ENCODE peak calls at places on chromosomes 11 and 22, in five cellular contexts. B is PC-3, R is kidney, J is adrenal gland, H is fibroblast of lung. K is an unnamed sample.

GRCh38 chr11:46305295-46305694 is 27.8 kb downstream of the CREB3L1 start:
- DNase-seq in J (no peak), B (no peak), H (no peak), R (no peak), K (peak)

GRCh38 chr22:44532466-44533025 is 34.5 kb upstream of the RTL6 start:
- DNase-seq in B (peak), R (no peak), J (no peak), H (no peak), K (no peak)

GRCh38 chr11:47269002-47269828 is 718 bp upstream of the MADD start:
- DNase-seq in R (peak), J (peak), H (peak), B (peak), K (peak)

GRCh38 chr22:30439226-30439625 is 13.7 kb downstream of the MTFP1 start:
- DNase-seq in J (no peak), R (peak), B (no peak), H (no peak), K (no peak)

GRCh38 chr11:46120361-46120710 is 918 bp downstream of the PHF21A start:
- DNase-seq in H (peak), J (no peak), R (peak), B (no peak), K (peak)

GRCh38 chr11:61148016-61148640 is 13.1 kb downstream of the VPS37C start:
- DNase-seq in B (no peak), H (no peak), J (no peak), R (no peak), K (no peak)

GRCh38 chr22:33722817-33723216 is 197.5 kb downstream of the LARGE1 start:
- DNase-seq in J (no peak), H (no peak), B (no peak), R (no peak), K (no peak)

GRCh38 chr11:130550160-130550559 is 101.7 kb downstream of the ADAMTS15 start:
- DNase-seq in R (no peak), B (no peak), H (no peak), J (no peak), K (no peak)

GRCh38 chr11:93908689-93909088 is 58.3 kb upstream of the VSTM5 start:
- DNase-seq in R (no peak), B (peak), H (peak), J (no peak), K (no peak)

GRCh38 chr22:40116496-40117200 is 61.1 kb upstream of the TNRC6B start:
- DNase-seq in B (no peak), R (no peak), J (no peak), H (no peak), K (no peak)

GRCh38 chr11:93568726-93569125 is 25.5 kb upstream of the SMCO4 start:
- DNase-seq in B (no peak), J (no peak), H (no peak), R (no peak), K (no peak)

GRCh38 chr22:39152024-39152510 is 413 bp downstream of the CBX7 start:
- DNase-seq in R (no peak), H (no peak), J (no peak), B (no peak), K (no peak)

GRCh38 chr22:46593211-46593676 is 26.9 kb upstream of the GRAMD4 start:
- DNase-seq in B (no peak), J (no peak), H (peak), R (peak), K (peak)

GRCh38 chr11:88555018-88555828 is 217.7 kb upstream of the CTSC start:
- DNase-seq in B (peak), J (no peak), R (no peak), H (peak), K (no peak)

GRCh38 chr11:100340416-100341323 is 346.4 kb upstream of the ARHGAP42 start:
- DNase-seq in R (no peak), B (no peak), J (no peak), H (peak), K (no peak)

GRCh38 chr11:85787809-85788805 is 22.8 kb downstream of the SYTL2 start:
- DNase-seq in J (no peak), R (no peak), B (peak), H (no peak), K (no peak)

GRCh38 chr11:118915396-118915795 is 10.3 kb downstream of the BCL9L start:
- DNase-seq in B (no peak), H (no peak), J (no peak), R (peak), K (peak)

GRCh38 chr22:42932857-42933782 is 76.0 kb upstream of the ARFGAP3 start:
- DNase-seq in H (peak), B (no peak), R (no peak), J (no peak), K (peak)

GRCh38 chr11:114738954-114739353 is 60.6 kb downstream of the NXPE2 start:
- DNase-seq in B (peak), J (peak), R (no peak), H (peak), K (no peak)

GRCh38 chr11:76445122-76446084 is 585 bp downstream of the EMSY start:
- DNase-seq in R (peak), H (peak), J (peak), B (peak), K (peak)

GRCh38 chr11:118398797-118399564 is 2.4 kb upstream of the ATP5MG start:
- DNase-seq in H (no peak), J (no peak), B (no peak), R (no peak), K (no peak)

GRCh38 chr11:13354335-13354734 is 76.7 kb downstream of the BMAL1 start:
- DNase-seq in J (no peak), R (no peak), H (no peak), B (peak), K (no peak)

GRCh38 chr22:24686280-24686679 is 83.3 kb downstream of the GGT1 start:
- DNase-seq in R (no peak), B (no peak), J (no peak), H (no peak), K (no peak)

GRCh38 chr11:72842126-72842525 is 27.9 kb downstream of the ATG16L2 start:
- DNase-seq in J (no peak), H (peak), B (no peak), R (no peak), K (no peak)

GRCh38 chr11:122668562-122669090 is 13.1 kb downstream of the UBASH3B start:
- DNase-seq in R (no peak), J (no peak), B (peak), H (peak), K (no peak)

GRCh38 chr22:22425783-22426624 is 82.5 kb downstream of the ZNF280B start:
- DNase-seq in B (no peak), J (peak), H (no peak), R (no peak), K (no peak)

GRCh38 chr11:118436639-118437045 is 350 bp downstream of the KMT2A start:
- DNase-seq in R (peak), J (no peak), B (peak), H (peak), K (no peak)

GRCh38 chr22:40418366-40419201 is 48.2 kb downstream of the SGSM3 start:
- DNase-seq in H (no peak), B (no peak), J (no peak), R (peak), K (peak)

GRCh38 chr22:42444060-42444904 is 12.1 kb upstream of the NFAM1 start:
- DNase-seq in R (peak), B (peak), J (peak), H (peak), K (peak)

GRCh38 chr11:20671856-20672546 is 2.6 kb downstream of the NELL1 start:
- DNase-seq in J (no peak), H (no peak), R (no peak), B (peak), K (no peak)

GRCh38 chr22:23598805-23599518 is 18.9 kb upstream of the IGLL1 start:
- DNase-seq in B (no peak), H (no peak), R (no peak), J (no peak), K (no peak)

GRCh38 chr11:70771099-70771885 is 373.0 kb downstream of the CTTN start:
- DNase-seq in R (no peak), J (no peak), H (no peak), B (no peak), K (no peak)

GRCh38 chr22:46086577-46087335 is 63.6 kb upstream of the PPARA start:
- DNase-seq in B (no peak), R (peak), J (peak), H (peak), K (peak)

GRCh38 chr11:29271616-29272015 is 745.2 kb downstream of the KCNA4 start:
- DNase-seq in J (no peak), H (peak), B (no peak), R (no peak), K (no peak)

GRCh38 chr11:36081274-36081945 is 137.5 kb downstream of the LDLRAD3 start:
- DNase-seq in B (no peak), H (no peak), R (no peak), J (no peak), K (no peak)

GRCh38 chr11:33721291-33721840 is 14.9 kb downstream of the CD59 start:
- DNase-seq in H (peak), B (peak), J (no peak), R (no peak), K (no peak)

GRCh38 chr11:36000616-36001190 is 56.8 kb downstream of the LDLRAD3 start:
- DNase-seq in H (no peak), R (no peak), J (no peak), B (peak), K (no peak)

GRCh38 chr11:17257200-17257599 is 19.3 kb upstream of the NUCB2 start:
- DNase-seq in H (peak), B (peak), J (no peak), R (no peak), K (no peak)

GRCh38 chr11:69907611-69908010 is 88.4 kb upstream of the FGF3 start:
- DNase-seq in J (no peak), H (no peak), B (no peak), R (peak), K (no peak)

GRCh38 chr22:35970601-35971417 is 57.8 kb downstream of the RBFOX2 start:
- DNase-seq in H (peak), J (no peak), R (no peak), B (peak), K (no peak)

GRCh38 chr22:35977136-35977535 is 51.5 kb downstream of the RBFOX2 start:
- DNase-seq in H (peak), J (no peak), R (no peak), B (no peak), K (no peak)

GRCh38 chr22:35973388-35973787 is 55.2 kb downstream of the RBFOX2 start:
- DNase-seq in J (no peak), B (no peak), R (no peak), H (peak), K (no peak)

GRCh38 chr22:35971418-35972119 is 57.1 kb downstream of the RBFOX2 start:
- DNase-seq in B (no peak), R (no peak), J (no peak), H (peak), K (no peak)

GRCh38 chr22:35972559-35972958 is 56.1 kb downstream of the RBFOX2 start:
- DNase-seq in J (no peak), H (peak), B (peak), R (no peak), K (no peak)
- H3K27ac ChIP-seq in J (no peak), H (peak), B (no peak), R (peak), K (no peak)

DNA sequence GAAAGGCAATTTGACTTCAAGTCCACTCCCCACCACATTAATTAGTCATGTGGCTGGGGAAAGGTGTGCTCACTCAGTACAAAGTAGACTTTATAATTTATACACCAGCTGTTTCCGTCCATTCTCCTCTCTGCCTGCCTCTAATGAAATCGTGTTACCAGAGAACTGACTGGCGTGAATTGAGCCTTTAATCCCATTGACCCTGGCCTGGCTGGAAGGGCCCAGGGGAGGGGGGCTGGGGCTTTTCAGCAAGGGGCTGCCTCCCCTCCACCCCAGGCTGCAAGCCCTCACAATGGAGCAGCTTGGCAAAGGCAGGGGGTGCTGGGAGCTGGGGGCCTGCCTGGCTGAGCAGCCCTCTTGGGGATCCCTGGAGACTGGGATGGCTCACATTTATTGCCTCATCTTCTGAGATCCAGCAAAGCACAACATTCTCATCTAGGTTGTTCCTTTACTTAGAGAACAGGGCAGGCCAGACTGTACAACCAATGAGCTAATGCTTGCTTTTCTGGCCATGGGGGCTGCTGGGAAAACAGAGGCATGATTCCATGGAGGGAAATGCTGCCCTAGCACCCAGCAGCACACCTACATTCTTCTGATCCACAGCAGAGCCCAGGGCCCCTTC is 25.9 kb upstream of the LMO1 start:
- DNase-seq in B (no peak), J (peak), H (no peak), R (no peak), K (no peak)
- H3K27ac ChIP-seq in B (no peak), J (no peak), H (no peak), R (no peak), K (no peak)

DNA sequence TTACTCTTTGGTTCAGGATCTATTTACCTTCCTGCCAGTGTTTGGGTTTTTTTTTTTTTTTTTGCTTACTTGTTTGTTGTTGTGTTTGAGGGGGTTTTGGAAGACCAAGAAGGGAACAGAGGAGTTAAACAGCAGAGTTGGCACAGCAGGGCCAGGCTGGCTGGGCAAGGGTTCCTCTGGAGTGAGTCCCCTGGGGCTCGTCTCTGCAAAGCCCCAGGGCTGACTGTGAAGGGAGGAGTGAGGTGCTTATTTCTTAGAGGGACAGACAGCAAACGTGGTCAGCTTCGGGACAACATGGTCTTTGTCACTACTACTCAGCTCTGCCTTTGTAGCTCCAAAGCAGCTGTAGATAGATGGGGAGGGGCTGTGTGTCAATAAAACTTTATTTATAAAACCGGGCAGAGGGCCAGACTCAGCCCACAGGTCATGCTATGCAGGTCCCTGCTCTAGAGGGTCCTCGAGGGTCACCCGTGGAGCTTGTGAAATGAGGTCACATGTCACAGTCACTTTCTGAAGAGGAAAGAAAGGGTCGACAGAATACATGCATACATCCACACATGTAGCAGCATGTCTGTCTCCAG is 1404.7 kb downstream of the BRD1 start:
- DNase-seq in J (no peak), B (no peak), H (no peak), R (no peak), K (no peak)
- H3K27ac ChIP-seq in J (no peak), B (no peak), H (no peak), R (no peak), K (no peak)

GRCh38 chr22:26414347-26414746 is 14.7 kb upstream of the ASPHD2 start:
- DNase-seq in R (no peak), H (no peak), J (no peak), B (no peak), K (no peak)

GRCh38 chr22:26418620-26419019 is 10.4 kb upstream of the ASPHD2 start:
- DNase-seq in B (no peak), R (no peak), J (no peak), H (no peak), K (no peak)

GRCh38 chr22:26416256-26416655 is 12.8 kb upstream of the ASPHD2 start:
- DNase-seq in R (no peak), B (no peak), J (no peak), H (no peak), K (no peak)

GRCh38 chr22:26417406-26417805 is 11.7 kb upstream of the ASPHD2 start:
- DNase-seq in R (no peak), H (no peak), B (peak), J (no peak), K (no peak)

GRCh38 chr22:26416670-26417270 is 12.3 kb upstream of the ASPHD2 start:
- DNase-seq in H (peak), B (peak), J (no peak), R (no peak), K (no peak)
- H3K27ac ChIP-seq in H (no peak), B (no peak), J (no peak), R (no peak), K (no peak)

GRCh38 chr11:9263840-9264380 is 1.2 kb downstream of the DENND5A start:
- DNase-seq in J (no peak), B (no peak), R (no peak), H (peak), K (no peak)

GRCh38 chr11:9265211-9266131 is at the start of gene DENND5A:
- DNase-seq in J (peak), H (peak), R (peak), B (peak), K (peak)

GRCh38 chr11:9266926-9267325 is 1.8 kb upstream of the DENND5A start:
- DNase-seq in B (no peak), R (no peak), H (no peak), J (peak), K (no peak)

GRCh38 chr11:9266132-9266736 is 1.1 kb upstream of the DENND5A start:
- DNase-seq in H (no peak), B (no peak), R (no peak), J (no peak), K (no peak)

DNA sequence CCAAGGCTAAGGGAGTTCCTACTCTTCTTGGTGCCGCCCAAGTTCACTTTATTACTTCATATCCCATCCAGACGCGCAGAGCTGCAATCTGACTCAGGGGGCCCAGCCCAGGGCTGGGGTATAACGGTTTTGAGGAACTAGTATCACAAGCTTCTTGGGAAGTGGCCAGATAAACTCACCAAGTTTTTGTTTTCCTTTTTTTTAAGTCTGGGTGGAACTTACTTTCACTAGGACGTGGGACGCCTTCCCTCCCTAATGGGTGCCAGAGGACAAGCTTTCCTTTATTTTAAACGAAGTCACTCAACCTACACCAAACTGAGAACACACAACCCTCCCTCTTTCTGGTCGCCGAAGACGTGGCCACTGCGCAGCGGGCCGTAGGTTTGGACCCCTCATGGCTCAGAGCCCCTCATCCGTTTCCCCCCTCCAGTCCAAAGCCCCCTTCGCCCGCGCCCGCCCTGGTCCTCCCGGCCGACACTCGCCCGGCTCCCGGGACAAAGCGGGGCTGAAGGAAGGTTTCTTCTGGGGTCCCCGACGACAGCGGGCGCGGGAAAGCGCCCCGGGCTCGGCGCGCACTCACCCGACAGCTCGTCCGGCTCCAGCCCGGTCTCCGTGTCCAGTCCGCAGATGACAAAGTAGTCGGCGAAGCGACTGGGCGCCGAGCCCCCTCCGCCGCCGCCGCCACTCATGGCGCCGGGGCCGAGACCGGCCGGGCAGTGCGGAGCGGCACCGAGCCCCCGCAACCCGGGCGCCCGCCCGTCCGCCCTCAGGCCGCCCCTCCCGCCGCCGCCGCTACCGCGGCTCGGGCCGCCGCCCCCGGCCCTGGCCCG is 554 bp downstream of the DENND5A start:
- DNase-seq in R (peak), H (peak), J (peak), B (peak), K (peak)
- H3K27ac ChIP-seq in R (peak), H (peak), J (peak), B (no peak), K (peak)

GRCh38 chr11:11845551-11845950 is 3.8 kb downstream of the USP47 start:
- DNase-seq in H (peak), R (no peak), J (no peak), B (peak), K (no peak)
- H3K27ac ChIP-seq in H (no peak), R (peak), J (peak), B (no peak), K (no peak)

GRCh38 chr11:2374456-2375201 is 2.5 kb upstream of the CD81 start:
- DNase-seq in B (no peak), R (peak), H (no peak), J (no peak), K (peak)
- H3K27ac ChIP-seq in B (no peak), R (peak), H (no peak), J (no peak), K (peak)

GRCh38 chr11:111814106-111814505 is 47.9 kb upstream of the PPP2R1B start:
- DNase-seq in H (no peak), J (no peak), R (no peak), B (no peak), K (no peak)
- H3K27ac ChIP-seq in H (no peak), J (peak), R (peak), B (no peak), K (no peak)

DNA sequence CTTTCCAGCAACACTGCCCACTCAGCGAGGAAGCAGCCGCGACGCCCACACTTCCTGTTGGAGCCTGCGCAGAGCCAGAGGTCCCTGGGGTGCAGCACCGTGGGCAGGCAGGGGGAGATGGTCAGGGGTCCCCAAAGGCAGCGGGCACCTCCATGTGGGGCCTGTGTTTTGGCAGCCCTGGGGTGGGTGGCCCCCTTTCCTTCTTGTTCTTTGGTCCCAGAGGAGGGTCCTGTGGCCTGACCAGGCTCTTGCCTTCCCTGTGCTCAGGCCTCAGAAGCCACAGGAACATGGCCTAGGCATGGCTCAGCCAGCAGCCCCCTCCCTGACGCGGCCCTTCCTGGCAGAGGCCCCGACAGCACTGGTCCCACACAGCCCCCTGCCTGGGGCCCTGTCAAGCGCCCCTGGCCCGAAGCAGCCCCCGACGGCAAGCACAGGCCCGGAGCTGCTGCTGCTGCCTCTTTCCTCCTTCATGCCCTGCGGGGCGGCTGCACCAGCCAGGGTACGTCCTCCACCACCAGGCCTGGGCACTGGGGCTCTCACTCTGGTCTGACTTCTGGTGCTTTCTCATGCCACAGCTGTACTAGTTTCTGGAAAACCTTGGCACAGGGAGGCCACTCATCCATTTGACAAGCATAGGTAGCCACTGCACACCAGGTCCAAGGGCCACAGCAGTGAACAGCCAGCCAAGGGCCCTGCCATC is 47.1 kb downstream of the PISD start:
- DNase-seq in H (no peak), J (no peak), B (no peak), R (no peak), K (peak)
- H3K27ac ChIP-seq in H (no peak), J (peak), B (no peak), R (no peak), K (no peak)

K was measured in right cardiac atrium.